ENCODE peak calls at places on chromosomes 12 and 14, in five cellular contexts. Q, M, B, J and G are unnamed samples.

GRCh38 chr14:24258119-24258518 is 4.9 kb downstream of the TGM1 start:
- DNase-seq in J (no peak), Q (no peak), M (no peak), B (no peak), G (no peak)

GRCh38 chr12:27463826-27464554 is 17.5 kb downstream of the SMCO2 start:
- DNase-seq in M (no peak), B (no peak), Q (no peak), J (no peak), G (no peak)

GRCh38 chr12:43758247-43758727 is 303 bp downstream of the PUS7L start:
- DNase-seq in Q (peak; percentile 42), J (no peak), B (no peak), M (no peak), G (peak; percentile 74)

GRCh38 chr14:23539209-23539866 is 12.2 kb downstream of the ZFHX2 start:
- DNase-seq in B (no peak), J (no peak), M (no peak), Q (peak; percentile 55), G (no peak)

GRCh38 chr12:109934026-109934425 is 34.0 kb downstream of the TCHP start:
- DNase-seq in B (no peak), M (no peak), Q (peak; percentile 5), J (no peak), G (no peak)

GRCh38 chr12:58647495-58647894 is 272.8 kb downstream of the LRIG3 start:
- DNase-seq in B (no peak), J (no peak), Q (no peak), M (no peak), G (no peak)

GRCh38 chr12:45762185-45763110 is 32.9 kb downstream of the ARID2 start:
- DNase-seq in J (no peak), M (no peak), B (peak; percentile 29), Q (peak; percentile 57), G (no peak)

GRCh38 chr14:99393059-99393655 is 87.5 kb downstream of the SETD3 start:
- DNase-seq in J (no peak), M (peak; percentile 19), Q (peak; percentile 54), B (no peak), G (no peak)

GRCh38 chr14:75294649-75295033 is 16.0 kb downstream of the FOS start:
- DNase-seq in M (no peak), J (no peak), B (no peak), Q (no peak), G (no peak)

GRCh38 chr12:68403711-68404110 is 71.5 kb upstream of the MDM1 start:
- DNase-seq in M (no peak), Q (no peak), J (no peak), B (no peak), G (no peak)

GRCh38 chr12:59780605-59781135 is 184.8 kb downstream of the SLC16A7 start:
- DNase-seq in Q (peak; percentile 52), B (peak; percentile 24), J (no peak), M (no peak), G (no peak)